ENCODE peak calls at places on chromosomes 13 and 19, in six cellular contexts. One of them, this sample, is unnamed.

GRCh38 chr19:16661480-16662034 is 618 bp downstream of the TMEM38A start:
- DNase-seq in heart left ventricle: peak; percentile 68
- DNase-seq in GM13977: peak; percentile 40
- DNase-seq in progenitor cell of endocrine pancreas: peak; percentile 17
- DNase-seq in epithelial cell of proximal tubule: no peak
- DNase-seq in AG10803: no peak
- DNase-seq in this sample: no peak

GRCh38 chr19:49688531-49689132 is 762 bp upstream of the ADM5 start:
- DNase-seq in heart left ventricle: no peak
- DNase-seq in GM13977: no peak
- DNase-seq in progenitor cell of endocrine pancreas: no peak
- DNase-seq in epithelial cell of proximal tubule: no peak
- DNase-seq in AG10803: no peak
- DNase-seq in this sample: no peak

GRCh38 chr13:74443623-74444022 is 309.4 kb upstream of the KLF12 start:
- DNase-seq in heart left ventricle: no peak
- DNase-seq in GM13977: no peak
- DNase-seq in progenitor cell of endocrine pancreas: no peak
- DNase-seq in epithelial cell of proximal tubule: peak; percentile 18
- DNase-seq in AG10803: peak; percentile 84
- DNase-seq in this sample: peak; percentile 87

GRCh38 chr13:80166352-80166751 is 174.6 kb downstream of the SPRY2 start:
- DNase-seq in heart left ventricle: no peak
- DNase-seq in GM13977: no peak
- DNase-seq in progenitor cell of endocrine pancreas: no peak
- DNase-seq in epithelial cell of proximal tubule: no peak
- DNase-seq in AG10803: no peak
- DNase-seq in this sample: no peak

GRCh38 chr13:112892759-112893569 is 76.0 kb upstream of the MCF2L start:
- DNase-seq in heart left ventricle: peak; percentile 40
- DNase-seq in GM13977: no peak
- DNase-seq in progenitor cell of endocrine pancreas: peak; percentile 46
- DNase-seq in epithelial cell of proximal tubule: no peak
- DNase-seq in AG10803: no peak
- DNase-seq in this sample: no peak

GRCh38 chr13:79398169-79398568 is 7.9 kb downstream of the RBM26 start:
- DNase-seq in heart left ventricle: no peak
- DNase-seq in GM13977: no peak
- DNase-seq in progenitor cell of endocrine pancreas: no peak
- DNase-seq in epithelial cell of proximal tubule: no peak
- DNase-seq in AG10803: no peak
- DNase-seq in this sample: no peak

GRCh38 chr19:7229735-7230134 is 64.5 kb downstream of the INSR start:
- DNase-seq in heart left ventricle: no peak
- DNase-seq in GM13977: no peak
- DNase-seq in progenitor cell of endocrine pancreas: no peak
- DNase-seq in epithelial cell of proximal tubule: no peak
- DNase-seq in AG10803: no peak
- DNase-seq in this sample: no peak

GRCh38 chr13:43785166-43785680 is 1.5 kb downstream of the ENOX1 start:
- DNase-seq in heart left ventricle: no peak
- DNase-seq in GM13977: no peak
- DNase-seq in progenitor cell of endocrine pancreas: no peak
- DNase-seq in epithelial cell of proximal tubule: no peak
- DNase-seq in AG10803: no peak
- DNase-seq in this sample: no peak

GRCh38 chr13:40640845-40641458 is 25.5 kb downstream of the FOXO1 start:
- DNase-seq in heart left ventricle: no peak
- DNase-seq in GM13977: no peak
- DNase-seq in progenitor cell of endocrine pancreas: no peak
- DNase-seq in epithelial cell of proximal tubule: no peak
- DNase-seq in AG10803: no peak
- DNase-seq in this sample: no peak
- TF ChIP-seq CTCF in heart left ventricle: no peak
- TF ChIP-seq CTCF in GM13977: no peak
- TF ChIP-seq CTCF in progenitor cell of endocrine pancreas: no peak
- TF ChIP-seq CTCF in epithelial cell of proximal tubule: no peak
- TF ChIP-seq CTCF in AG10803: no peak
- TF ChIP-seq CTCF in this sample: no peak

GRCh38 chr19:48290923-48291700 is 21.2 kb downstream of the ZNF114 start:
- DNase-seq in heart left ventricle: peak; percentile 89
- DNase-seq in GM13977: peak; percentile 69
- DNase-seq in progenitor cell of endocrine pancreas: peak; percentile 76
- DNase-seq in epithelial cell of proximal tubule: no peak
- DNase-seq in AG10803: peak; percentile 78
- DNase-seq in this sample: peak; percentile 85
- TF ChIP-seq CTCF in heart left ventricle: peak; percentile 97
- TF ChIP-seq CTCF in GM13977: peak; percentile 91
- TF ChIP-seq CTCF in progenitor cell of endocrine pancreas: peak; percentile 99
- TF ChIP-seq CTCF in epithelial cell of proximal tubule: peak; percentile 96
- TF ChIP-seq CTCF in AG10803: peak; percentile 96
- TF ChIP-seq CTCF in this sample: peak; percentile 95

GRCh38 chr19:56617531-56617930 is 22.4 kb downstream of the ZNF71 start:
- DNase-seq in heart left ventricle: no peak
- DNase-seq in GM13977: no peak
- DNase-seq in progenitor cell of endocrine pancreas: no peak
- DNase-seq in epithelial cell of proximal tubule: no peak
- DNase-seq in AG10803: no peak
- DNase-seq in this sample: no peak
- TF ChIP-seq CTCF in heart left ventricle: no peak
- TF ChIP-seq CTCF in GM13977: no peak
- TF ChIP-seq CTCF in progenitor cell of endocrine pancreas: no peak
- TF ChIP-seq CTCF in epithelial cell of proximal tubule: no peak
- TF ChIP-seq CTCF in AG10803: no peak
- TF ChIP-seq CTCF in this sample: no peak

GRCh38 chr13:109900320-109900719 is 113.9 kb upstream of the IRS2 start:
- DNase-seq in heart left ventricle: no peak
- DNase-seq in GM13977: no peak
- DNase-seq in progenitor cell of endocrine pancreas: no peak
- DNase-seq in epithelial cell of proximal tubule: no peak
- DNase-seq in AG10803: no peak
- DNase-seq in this sample: peak; percentile 14

GRCh38 chr13:109900723-109901122 is 114.3 kb upstream of the IRS2 start:
- DNase-seq in heart left ventricle: no peak
- DNase-seq in GM13977: no peak
- DNase-seq in progenitor cell of endocrine pancreas: no peak
- DNase-seq in epithelial cell of proximal tubule: no peak
- DNase-seq in AG10803: no peak
- DNase-seq in this sample: no peak

GRCh38 chr13:109899748-109900147 is 113.4 kb upstream of the IRS2 start:
- DNase-seq in heart left ventricle: no peak
- DNase-seq in GM13977: no peak
- DNase-seq in progenitor cell of endocrine pancreas: no peak
- DNase-seq in epithelial cell of proximal tubule: no peak
- DNase-seq in AG10803: no peak
- DNase-seq in this sample: no peak

GRCh38 chr13:109910131-109910530 is 123.7 kb upstream of the IRS2 start:
- DNase-seq in heart left ventricle: no peak
- DNase-seq in GM13977: no peak
- DNase-seq in progenitor cell of endocrine pancreas: no peak
- DNase-seq in epithelial cell of proximal tubule: no peak
- DNase-seq in AG10803: no peak
- DNase-seq in this sample: peak; percentile 10

GRCh38 chr13:109904218-109904617 is 117.8 kb upstream of the IRS2 start:
- DNase-seq in heart left ventricle: no peak
- DNase-seq in GM13977: no peak
- DNase-seq in progenitor cell of endocrine pancreas: no peak
- DNase-seq in epithelial cell of proximal tubule: no peak
- DNase-seq in AG10803: no peak
- DNase-seq in this sample: no peak
- TF ChIP-seq CTCF in heart left ventricle: no peak
- TF ChIP-seq CTCF in GM13977: no peak
- TF ChIP-seq CTCF in progenitor cell of endocrine pancreas: no peak
- TF ChIP-seq CTCF in epithelial cell of proximal tubule: no peak
- TF ChIP-seq CTCF in AG10803: no peak
- TF ChIP-seq CTCF in this sample: no peak

GRCh38 chr19:51824603-51825002 is 29.6 kb downstream of the FPR3 start:
- DNase-seq in heart left ventricle: no peak
- DNase-seq in GM13977: no peak
- DNase-seq in progenitor cell of endocrine pancreas: no peak
- DNase-seq in epithelial cell of proximal tubule: no peak
- DNase-seq in AG10803: no peak
- DNase-seq in this sample: no peak

GRCh38 chr19:51830263-51830662 is 35.3 kb downstream of the FPR3 start:
- DNase-seq in heart left ventricle: no peak
- DNase-seq in GM13977: no peak
- DNase-seq in progenitor cell of endocrine pancreas: no peak
- DNase-seq in epithelial cell of proximal tubule: no peak
- DNase-seq in AG10803: peak; percentile 17
- DNase-seq in this sample: peak; percentile 42
- TF ChIP-seq CTCF in heart left ventricle: peak; percentile 27
- TF ChIP-seq CTCF in GM13977: no peak
- TF ChIP-seq CTCF in progenitor cell of endocrine pancreas: no peak
- TF ChIP-seq CTCF in epithelial cell of proximal tubule: no peak
- TF ChIP-seq CTCF in AG10803: peak; percentile 36
- TF ChIP-seq CTCF in this sample: peak; percentile 27

GRCh38 chr13:71067164-71067815 is 799.7 kb downstream of the DACH1 start:
- DNase-seq in heart left ventricle: no peak
- DNase-seq in GM13977: no peak
- DNase-seq in progenitor cell of endocrine pancreas: no peak
- DNase-seq in epithelial cell of proximal tubule: no peak
- DNase-seq in AG10803: no peak
- DNase-seq in this sample: no peak
- TF ChIP-seq CTCF in heart left ventricle: peak; percentile 20
- TF ChIP-seq CTCF in GM13977: no peak
- TF ChIP-seq CTCF in progenitor cell of endocrine pancreas: peak; percentile 50
- TF ChIP-seq CTCF in epithelial cell of proximal tubule: no peak
- TF ChIP-seq CTCF in AG10803: no peak
- TF ChIP-seq CTCF in this sample: no peak

This sample was measured in fibroblast of pulmonary artery.